ENCODE peak calls at places on chromosomes 3 and 15, in ten cellular contexts. One of them, this sample, is unnamed.
A peak's percentile ranks its signal among the peaks of the same experiment; 100 is the strongest.

GRCh38 chr3:195100903-195101591 is 169.9 kb downstream of the XXYLT1 start:
- DNase-seq in AG09309: peak; percentile 58
- DNase-seq in HL-60: peak; percentile 98
- DNase-seq in fibroblast of mammary gland: no peak
- DNase-seq in dorsolateral prefrontal cortex: peak; percentile 20
- DNase-seq in astrocyte of the spinal cord: no peak
- DNase-seq in tibial artery: peak; percentile 44
- DNase-seq in A549: no peak
- DNase-seq in BJ: no peak
- DNase-seq in GM23338: no peak
- DNase-seq in this sample: peak; percentile 77

GRCh38 chr15:70475921-70476320 is 287.4 kb downstream of the UACA start:
- DNase-seq in dorsolateral prefrontal cortex: no peak
- DNase-seq in fibroblast of mammary gland: no peak
- DNase-seq in BJ: no peak
- DNase-seq in astrocyte of the spinal cord: peak; percentile 19
- DNase-seq in tibial artery: no peak
- DNase-seq in HL-60: no peak
- DNase-seq in GM23338: no peak
- DNase-seq in AG09309: no peak
- DNase-seq in A549: no peak
- DNase-seq in this sample: no peak

GRCh38 chr3:130490246-130490645 is 26.7 kb upstream of the COL6A6 start:
- DNase-seq in tibial artery: no peak
- DNase-seq in astrocyte of the spinal cord: no peak
- DNase-seq in BJ: no peak
- DNase-seq in A549: no peak
- DNase-seq in dorsolateral prefrontal cortex: no peak
- DNase-seq in HL-60: no peak
- DNase-seq in AG09309: no peak
- DNase-seq in GM23338: no peak
- DNase-seq in fibroblast of mammary gland: peak; percentile 59
- DNase-seq in this sample: no peak

GRCh38 chr15:31298707-31299172 is 27.9 kb upstream of the KLF13 start:
- DNase-seq in dorsolateral prefrontal cortex: no peak
- DNase-seq in tibial artery: no peak
- DNase-seq in GM23338: no peak
- DNase-seq in AG09309: no peak
- DNase-seq in HL-60: no peak
- DNase-seq in astrocyte of the spinal cord: no peak
- DNase-seq in A549: no peak
- DNase-seq in fibroblast of mammary gland: no peak
- DNase-seq in BJ: no peak
- DNase-seq in this sample: no peak

GRCh38 chr15:49235446-49236207 is 65.6 kb downstream of the GALK2 start:
- DNase-seq in HL-60: peak; percentile 75
- DNase-seq in AG09309: peak; percentile 86
- DNase-seq in A549: no peak
- DNase-seq in fibroblast of mammary gland: peak; percentile 95
- DNase-seq in tibial artery: no peak
- DNase-seq in astrocyte of the spinal cord: peak; percentile 91
- DNase-seq in dorsolateral prefrontal cortex: no peak
- DNase-seq in BJ: peak; percentile 59
- DNase-seq in GM23338: peak; percentile 83
- DNase-seq in this sample: peak; percentile 90

GRCh38 chr3:42745291-42745745 is 27.7 kb downstream of the CCDC13 start:
- DNase-seq in fibroblast of mammary gland: no peak
- DNase-seq in dorsolateral prefrontal cortex: no peak
- DNase-seq in BJ: peak; percentile 42
- DNase-seq in A549: no peak
- DNase-seq in HL-60: no peak
- DNase-seq in AG09309: peak; percentile 44
- DNase-seq in GM23338: no peak
- DNase-seq in astrocyte of the spinal cord: no peak
- DNase-seq in tibial artery: no peak
- DNase-seq in this sample: no peak

GRCh38 chr3:50267280-50267913 is 1.6 kb upstream of the SEMA3B start:
- DNase-seq in GM23338: peak; percentile 57
- DNase-seq in BJ: no peak
- DNase-seq in fibroblast of mammary gland: no peak
- DNase-seq in A549: no peak
- DNase-seq in HL-60: no peak
- DNase-seq in dorsolateral prefrontal cortex: no peak
- DNase-seq in AG09309: no peak
- DNase-seq in tibial artery: peak; percentile 60
- DNase-seq in astrocyte of the spinal cord: no peak
- DNase-seq in this sample: peak; percentile 44

GRCh38 chr3:15312550-15312949 is 19.8 kb downstream of the SH3BP5 start:
- DNase-seq in tibial artery: no peak
- DNase-seq in HL-60: no peak
- DNase-seq in BJ: no peak
- DNase-seq in dorsolateral prefrontal cortex: no peak
- DNase-seq in GM23338: no peak
- DNase-seq in astrocyte of the spinal cord: no peak
- DNase-seq in A549: no peak
- DNase-seq in fibroblast of mammary gland: no peak
- DNase-seq in AG09309: no peak
- DNase-seq in this sample: no peak

GRCh38 chr3:190533511-190534282 is 19.8 kb downstream of the IL1RAP start:
- DNase-seq in dorsolateral prefrontal cortex: peak; percentile 63
- DNase-seq in AG09309: peak; percentile 99
- DNase-seq in A549: peak; percentile 43
- DNase-seq in tibial artery: peak; percentile 72
- DNase-seq in BJ: peak; percentile 69
- DNase-seq in HL-60: no peak
- DNase-seq in astrocyte of the spinal cord: peak; percentile 96
- DNase-seq in GM23338: peak; percentile 33
- DNase-seq in fibroblast of mammary gland: peak; percentile 96
- DNase-seq in this sample: peak; percentile 97

GRCh38 chr3:94665922-94666321 is 603.1 kb downstream of the NSUN3 start:
- DNase-seq in AG09309: no peak
- DNase-seq in astrocyte of the spinal cord: no peak
- DNase-seq in tibial artery: no peak
- DNase-seq in fibroblast of mammary gland: no peak
- DNase-seq in GM23338: no peak
- DNase-seq in HL-60: no peak
- DNase-seq in A549: no peak
- DNase-seq in BJ: no peak
- DNase-seq in dorsolateral prefrontal cortex: no peak
- DNase-seq in this sample: no peak

GRCh38 chr15:52673312-52673711 is 5.9 kb downstream of the ATOSA start:
- DNase-seq in tibial artery: no peak
- DNase-seq in BJ: no peak
- DNase-seq in AG09309: no peak
- DNase-seq in fibroblast of mammary gland: no peak
- DNase-seq in A549: no peak
- DNase-seq in HL-60: no peak
- DNase-seq in astrocyte of the spinal cord: no peak
- DNase-seq in dorsolateral prefrontal cortex: no peak
- DNase-seq in GM23338: no peak
- DNase-seq in this sample: peak; percentile 23

GRCh38 chr3:158768881-158769518 is 32.9 kb upstream of the MFSD1 start:
- DNase-seq in BJ: peak; percentile 90
- DNase-seq in fibroblast of mammary gland: peak; percentile 96
- DNase-seq in tibial artery: peak; percentile 49
- DNase-seq in astrocyte of the spinal cord: peak; percentile 96
- DNase-seq in A549: no peak
- DNase-seq in HL-60: no peak
- DNase-seq in GM23338: no peak
- DNase-seq in AG09309: peak; percentile 89
- DNase-seq in dorsolateral prefrontal cortex: no peak
- DNase-seq in this sample: peak; percentile 97
- H3K4me3 ChIP-seq in BJ: no peak overlapping the region
- H3K4me3 ChIP-seq in fibroblast of mammary gland: no peak overlapping the region
- H3K4me3 ChIP-seq in tibial artery: no peak overlapping the region
- H3K4me3 ChIP-seq in astrocyte of the spinal cord: no peak overlapping the region
- H3K4me3 ChIP-seq in A549: no peak overlapping the region
- H3K4me3 ChIP-seq in HL-60: no peak overlapping the region
- H3K4me3 ChIP-seq in GM23338: no peak overlapping the region
- H3K4me3 ChIP-seq in AG09309: no peak overlapping the region
- H3K4me3 ChIP-seq in dorsolateral prefrontal cortex: no peak overlapping the region
- H3K4me3 ChIP-seq in this sample: peak overlapping the region; percentile 12

GRCh38 chr3:54906763-54907162 is 21.1 kb downstream of the LRTM1 start:
- DNase-seq in astrocyte of the spinal cord: no peak
- DNase-seq in A549: no peak
- DNase-seq in tibial artery: no peak
- DNase-seq in BJ: no peak
- DNase-seq in HL-60: no peak
- DNase-seq in AG09309: no peak
- DNase-seq in fibroblast of mammary gland: no peak
- DNase-seq in dorsolateral prefrontal cortex: no peak
- DNase-seq in GM23338: no peak
- DNase-seq in this sample: no peak
- TF ChIP-seq CTCF in astrocyte of the spinal cord: no peak
- TF ChIP-seq CTCF in A549: no peak
- TF ChIP-seq CTCF in tibial artery: no peak
- TF ChIP-seq CTCF in BJ: no peak
- TF ChIP-seq CTCF in HL-60: no peak
- TF ChIP-seq CTCF in AG09309: no peak
- TF ChIP-seq CTCF in fibroblast of mammary gland: no peak
- TF ChIP-seq CTCF in dorsolateral prefrontal cortex: no peak
- TF ChIP-seq CTCF in GM23338: no peak
- TF ChIP-seq CTCF in this sample: no peak

GRCh38 chr3:125671461-125672243 is 76.4 kb upstream of the OSBPL11 start:
- DNase-seq in tibial artery: no peak
- DNase-seq in AG09309: no peak
- DNase-seq in astrocyte of the spinal cord: no peak
- DNase-seq in HL-60: no peak
- DNase-seq in GM23338: peak; percentile 27
- DNase-seq in fibroblast of mammary gland: no peak
- DNase-seq in dorsolateral prefrontal cortex: no peak
- DNase-seq in BJ: no peak
- DNase-seq in A549: no peak
- DNase-seq in this sample: no peak

GRCh38 chr3:125670352-125670751 is 75.1 kb upstream of the OSBPL11 start:
- DNase-seq in fibroblast of mammary gland: no peak
- DNase-seq in BJ: no peak
- DNase-seq in astrocyte of the spinal cord: no peak
- DNase-seq in HL-60: no peak
- DNase-seq in GM23338: no peak
- DNase-seq in A549: no peak
- DNase-seq in tibial artery: no peak
- DNase-seq in AG09309: no peak
- DNase-seq in dorsolateral prefrontal cortex: no peak
- DNase-seq in this sample: no peak

GRCh38 chr3:125670945-125671344 is 75.6 kb upstream of the OSBPL11 start:
- DNase-seq in fibroblast of mammary gland: no peak
- DNase-seq in astrocyte of the spinal cord: no peak
- DNase-seq in dorsolateral prefrontal cortex: no peak
- DNase-seq in GM23338: no peak
- DNase-seq in A549: no peak
- DNase-seq in AG09309: no peak
- DNase-seq in BJ: no peak
- DNase-seq in tibial artery: no peak
- DNase-seq in HL-60: no peak
- DNase-seq in this sample: no peak

GRCh38 chr3:125668804-125669203 is 73.5 kb upstream of the OSBPL11 start:
- DNase-seq in astrocyte of the spinal cord: no peak
- DNase-seq in AG09309: no peak
- DNase-seq in fibroblast of mammary gland: no peak
- DNase-seq in dorsolateral prefrontal cortex: no peak
- DNase-seq in A549: no peak
- DNase-seq in tibial artery: no peak
- DNase-seq in BJ: no peak
- DNase-seq in HL-60: no peak
- DNase-seq in GM23338: no peak
- DNase-seq in this sample: no peak
- H3K4me3 ChIP-seq in astrocyte of the spinal cord: no peak overlapping the region
- H3K4me3 ChIP-seq in AG09309: no peak overlapping the region
- H3K4me3 ChIP-seq in fibroblast of mammary gland: no peak overlapping the region
- H3K4me3 ChIP-seq in dorsolateral prefrontal cortex: no peak overlapping the region
- H3K4me3 ChIP-seq in A549: no peak overlapping the region
- H3K4me3 ChIP-seq in tibial artery: no peak overlapping the region
- H3K4me3 ChIP-seq in BJ: no peak overlapping the region
- H3K4me3 ChIP-seq in HL-60: no peak overlapping the region
- H3K4me3 ChIP-seq in GM23338: no peak overlapping the region
- H3K4me3 ChIP-seq in this sample: no peak overlapping the region

GRCh38 chr15:26844901-26845300 is 22.0 kb upstream of the GABRA5 start:
- DNase-seq in HL-60: no peak
- DNase-seq in GM23338: no peak
- DNase-seq in BJ: no peak
- DNase-seq in astrocyte of the spinal cord: no peak
- DNase-seq in dorsolateral prefrontal cortex: no peak
- DNase-seq in tibial artery: no peak
- DNase-seq in A549: no peak
- DNase-seq in fibroblast of mammary gland: no peak
- DNase-seq in AG09309: no peak
- DNase-seq in this sample: no peak

GRCh38 chr15:26841514-26841913 is 25.3 kb upstream of the GABRA5 start:
- DNase-seq in AG09309: no peak
- DNase-seq in BJ: no peak
- DNase-seq in A549: no peak
- DNase-seq in dorsolateral prefrontal cortex: no peak
- DNase-seq in tibial artery: no peak
- DNase-seq in HL-60: no peak
- DNase-seq in fibroblast of mammary gland: no peak
- DNase-seq in GM23338: peak; percentile 30
- DNase-seq in astrocyte of the spinal cord: no peak
- DNase-seq in this sample: no peak

GRCh38 chr15:26841941-26842340 is 24.9 kb upstream of the GABRA5 start:
- DNase-seq in HL-60: no peak
- DNase-seq in AG09309: no peak
- DNase-seq in A549: no peak
- DNase-seq in BJ: no peak
- DNase-seq in tibial artery: no peak
- DNase-seq in fibroblast of mammary gland: no peak
- DNase-seq in astrocyte of the spinal cord: no peak
- DNase-seq in dorsolateral prefrontal cortex: no peak
- DNase-seq in GM23338: peak; percentile 38
- DNase-seq in this sample: no peak

GRCh38 chr15:26842391-26842790 is 24.5 kb upstream of the GABRA5 start:
- DNase-seq in dorsolateral prefrontal cortex: no peak
- DNase-seq in astrocyte of the spinal cord: no peak
- DNase-seq in tibial artery: no peak
- DNase-seq in AG09309: no peak
- DNase-seq in BJ: no peak
- DNase-seq in HL-60: no peak
- DNase-seq in A549: no peak
- DNase-seq in GM23338: peak; percentile 51
- DNase-seq in fibroblast of mammary gland: no peak
- DNase-seq in this sample: no peak

DNA sequence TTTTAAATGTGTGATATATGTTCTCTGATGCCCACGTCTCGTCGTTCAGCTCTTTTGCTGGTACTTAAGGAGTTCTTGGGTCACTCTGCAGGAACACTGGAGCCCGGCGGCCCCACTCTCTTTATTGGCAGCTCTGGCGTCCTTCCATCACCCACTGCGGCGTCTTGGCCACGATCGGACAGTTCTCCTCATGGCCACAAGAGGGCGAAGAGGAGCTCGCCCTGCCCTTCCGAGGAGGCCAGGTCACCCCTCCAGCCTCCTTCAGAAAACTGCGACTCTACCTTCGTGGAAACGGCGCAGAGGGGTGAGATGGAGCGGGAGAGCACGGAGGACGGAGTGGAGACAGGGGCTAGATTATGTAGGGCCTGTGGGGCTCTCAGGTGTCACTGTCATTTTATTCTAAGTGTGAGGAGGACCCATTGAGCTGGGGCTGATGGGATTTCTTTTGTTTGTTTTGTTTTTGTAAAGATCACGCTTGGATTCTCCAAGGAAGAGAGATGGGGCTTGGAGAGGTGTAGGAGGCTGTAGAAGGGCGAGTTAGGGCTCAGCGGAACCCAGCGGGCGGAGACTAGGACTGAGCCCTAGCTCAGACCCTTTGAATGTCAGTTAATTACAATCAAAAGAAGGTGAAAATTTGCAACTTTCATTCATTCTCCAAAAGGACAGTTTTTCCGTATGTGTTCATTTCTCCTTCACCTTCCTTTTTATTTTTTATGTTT is 28.0 kb upstream of the GABRA5 start:
- DNase-seq in AG09309: no peak
- DNase-seq in fibroblast of mammary gland: no peak
- DNase-seq in astrocyte of the spinal cord: no peak
- DNase-seq in dorsolateral prefrontal cortex: no peak
- DNase-seq in A549: peak; percentile 62
- DNase-seq in HL-60: no peak
- DNase-seq in tibial artery: no peak
- DNase-seq in BJ: no peak
- DNase-seq in GM23338: peak; percentile 85
- DNase-seq in this sample: no peak
- TF ChIP-seq CTCF in AG09309: peak; percentile 40
- TF ChIP-seq CTCF in fibroblast of mammary gland: peak; percentile 25
- TF ChIP-seq CTCF in astrocyte of the spinal cord: peak; percentile 30
- TF ChIP-seq CTCF in dorsolateral prefrontal cortex: no peak
- TF ChIP-seq CTCF in A549: peak; percentile 47
- TF ChIP-seq CTCF in HL-60: peak; percentile 31
- TF ChIP-seq CTCF in tibial artery: no peak
- TF ChIP-seq CTCF in BJ: peak; percentile 35
- TF ChIP-seq CTCF in GM23338: peak; percentile 90
- TF ChIP-seq CTCF in this sample: peak; percentile 17

This sample was measured in fibroblast of villous mesenchyme.